ENCODE peak calls at places on chromosomes 7 and 10, in nine cellular contexts. One of them, this sample, is unnamed.

GRCh38 chr7:101378808-101379207 is 16.1 kb downstream of the COL26A1 start:
- DNase-seq in fibroblast of pulmonary artery: no peak
- DNase-seq in psoas muscle: no peak
- DNase-seq in fibroblast of mammary gland: no peak
- DNase-seq in WTC11: peak; percentile 67
- DNase-seq in adrenal gland: no peak
- DNase-seq in CD14-positive monocyte: no peak
- DNase-seq in right atrium auricular region: no peak
- DNase-seq in A549: no peak
- DNase-seq in this sample: no peak

GRCh38 chr7:129005186-129005585 is 49.7 kb downstream of the TNPO3 start:
- DNase-seq in fibroblast of pulmonary artery: no peak
- DNase-seq in psoas muscle: no peak
- DNase-seq in fibroblast of mammary gland: no peak
- DNase-seq in WTC11: no peak
- DNase-seq in adrenal gland: no peak
- DNase-seq in CD14-positive monocyte: no peak
- DNase-seq in right atrium auricular region: no peak
- DNase-seq in A549: no peak
- DNase-seq in this sample: no peak

GRCh38 chr7:50717186-50717585 is 65.5 kb downstream of the GRB10 start:
- DNase-seq in fibroblast of pulmonary artery: no peak
- DNase-seq in psoas muscle: no peak
- DNase-seq in fibroblast of mammary gland: no peak
- DNase-seq in WTC11: no peak
- DNase-seq in adrenal gland: no peak
- DNase-seq in CD14-positive monocyte: no peak
- DNase-seq in right atrium auricular region: no peak
- DNase-seq in A549: no peak
- DNase-seq in this sample: no peak

GRCh38 chr10:31867646-31868045 is 61.0 kb downstream of the ARHGAP12 start:
- DNase-seq in fibroblast of pulmonary artery: peak; percentile 48
- DNase-seq in psoas muscle: no peak
- DNase-seq in fibroblast of mammary gland: peak; percentile 61
- DNase-seq in WTC11: no peak
- DNase-seq in adrenal gland: no peak
- DNase-seq in CD14-positive monocyte: no peak
- DNase-seq in right atrium auricular region: no peak
- DNase-seq in A549: no peak
- DNase-seq in this sample: no peak

GRCh38 chr10:58335306-58336005 is 650 bp downstream of the UBE2D1 start:
- DNase-seq in fibroblast of pulmonary artery: peak; percentile 23
- DNase-seq in psoas muscle: peak; percentile 35
- DNase-seq in fibroblast of mammary gland: peak; percentile 65
- DNase-seq in WTC11: peak; percentile 26
- DNase-seq in adrenal gland: peak; percentile 47
- DNase-seq in CD14-positive monocyte: peak; percentile 52
- DNase-seq in right atrium auricular region: no peak
- DNase-seq in A549: peak; percentile 33
- DNase-seq in this sample: no peak

GRCh38 chr10:113441220-113441619 is 111.6 kb upstream of the HABP2 start:
- DNase-seq in fibroblast of pulmonary artery: no peak
- DNase-seq in psoas muscle: no peak
- DNase-seq in fibroblast of mammary gland: no peak
- DNase-seq in WTC11: no peak
- DNase-seq in adrenal gland: no peak
- DNase-seq in CD14-positive monocyte: no peak
- DNase-seq in right atrium auricular region: no peak
- DNase-seq in A549: no peak
- DNase-seq in this sample: no peak

GRCh38 chr10:104045151-104046089 is 40.3 kb downstream of the COL17A1 start:
- DNase-seq in fibroblast of pulmonary artery: peak; percentile 87
- DNase-seq in psoas muscle: no peak
- DNase-seq in fibroblast of mammary gland: peak; percentile 75
- DNase-seq in WTC11: peak; percentile 78
- DNase-seq in adrenal gland: peak; percentile 77
- DNase-seq in CD14-positive monocyte: no peak
- DNase-seq in right atrium auricular region: peak; percentile 61
- DNase-seq in A549: peak; percentile 86
- DNase-seq in this sample: no peak

GRCh38 chr10:60662917-60663614 is 115.2 kb upstream of the CDK1 start:
- DNase-seq in fibroblast of pulmonary artery: peak; percentile 19
- DNase-seq in psoas muscle: no peak
- DNase-seq in fibroblast of mammary gland: no peak
- DNase-seq in WTC11: no peak
- DNase-seq in adrenal gland: no peak
- DNase-seq in CD14-positive monocyte: no peak
- DNase-seq in right atrium auricular region: no peak
- DNase-seq in A549: no peak
- DNase-seq in this sample: no peak

GRCh38 chr10:14781763-14782162 is 7.1 kb upstream of the FAM107B start:
- DNase-seq in fibroblast of pulmonary artery: no peak
- DNase-seq in psoas muscle: no peak
- DNase-seq in fibroblast of mammary gland: no peak
- DNase-seq in WTC11: no peak
- DNase-seq in adrenal gland: no peak
- DNase-seq in CD14-positive monocyte: no peak
- DNase-seq in right atrium auricular region: no peak
- DNase-seq in A549: no peak
- DNase-seq in this sample: no peak

GRCh38 chr7:105805619-105806018 is 70.8 kb downstream of the ATXN7L1 start:
- DNase-seq in fibroblast of pulmonary artery: no peak
- DNase-seq in psoas muscle: no peak
- DNase-seq in fibroblast of mammary gland: peak; percentile 42
- DNase-seq in WTC11: peak; percentile 59
- DNase-seq in adrenal gland: no peak
- DNase-seq in CD14-positive monocyte: no peak
- DNase-seq in right atrium auricular region: no peak
- DNase-seq in A549: no peak
- DNase-seq in this sample: no peak

GRCh38 chr10:3803884-3804741 is 19.1 kb upstream of the KLF6 start:
- DNase-seq in fibroblast of pulmonary artery: peak; percentile 63
- DNase-seq in psoas muscle: no peak
- DNase-seq in fibroblast of mammary gland: peak; percentile 34
- DNase-seq in WTC11: no peak
- DNase-seq in adrenal gland: no peak
- DNase-seq in CD14-positive monocyte: peak; percentile 53
- DNase-seq in right atrium auricular region: no peak
- DNase-seq in A549: no peak
- DNase-seq in this sample: no peak

GRCh38 chr7:103025341-103025740 is 49.3 kb downstream of the FBXL13 start:
- DNase-seq in fibroblast of pulmonary artery: no peak
- DNase-seq in psoas muscle: no peak
- DNase-seq in fibroblast of mammary gland: no peak
- DNase-seq in WTC11: no peak
- DNase-seq in adrenal gland: no peak
- DNase-seq in CD14-positive monocyte: no peak
- DNase-seq in right atrium auricular region: no peak
- DNase-seq in A549: no peak
- DNase-seq in this sample: no peak

GRCh38 chr7:117796889-117797288 is 76.4 kb downstream of the CTTNBP2 start:
- DNase-seq in fibroblast of pulmonary artery: no peak
- DNase-seq in psoas muscle: no peak
- DNase-seq in fibroblast of mammary gland: no peak
- DNase-seq in WTC11: no peak
- DNase-seq in adrenal gland: no peak
- DNase-seq in CD14-positive monocyte: no peak
- DNase-seq in right atrium auricular region: no peak
- DNase-seq in A549: no peak
- DNase-seq in this sample: no peak

GRCh38 chr10:15349133-15349532 is 22.0 kb downstream of the FAM171A1 start:
- DNase-seq in fibroblast of pulmonary artery: no peak
- DNase-seq in psoas muscle: no peak
- DNase-seq in fibroblast of mammary gland: no peak
- DNase-seq in WTC11: no peak
- DNase-seq in adrenal gland: no peak
- DNase-seq in CD14-positive monocyte: no peak
- DNase-seq in right atrium auricular region: no peak
- DNase-seq in A549: no peak
- DNase-seq in this sample: no peak

GRCh38 chr10:133166828-133167692 is 7.0 kb downstream of the KNDC1 start:
- DNase-seq in fibroblast of pulmonary artery: no peak
- DNase-seq in psoas muscle: no peak
- DNase-seq in fibroblast of mammary gland: no peak
- DNase-seq in WTC11: no peak
- DNase-seq in adrenal gland: no peak
- DNase-seq in CD14-positive monocyte: peak; percentile 31
- DNase-seq in right atrium auricular region: no peak
- DNase-seq in A549: no peak
- DNase-seq in this sample: no peak

GRCh38 chr7:46990761-46991160 is 591.1 kb downstream of the TNS3 start:
- DNase-seq in fibroblast of pulmonary artery: peak; percentile 17
- DNase-seq in psoas muscle: no peak
- DNase-seq in fibroblast of mammary gland: peak; percentile 43
- DNase-seq in WTC11: no peak
- DNase-seq in adrenal gland: no peak
- DNase-seq in CD14-positive monocyte: no peak
- DNase-seq in right atrium auricular region: no peak
- DNase-seq in A549: no peak
- DNase-seq in this sample: no peak

GRCh38 chr10:96339956-96340904 is 18.6 kb downstream of the OPALIN start:
- DNase-seq in fibroblast of pulmonary artery: peak; percentile 71
- DNase-seq in psoas muscle: peak; percentile 23
- DNase-seq in fibroblast of mammary gland: peak; percentile 67
- DNase-seq in WTC11: peak; percentile 79
- DNase-seq in adrenal gland: peak; percentile 63
- DNase-seq in CD14-positive monocyte: no peak
- DNase-seq in right atrium auricular region: no peak
- DNase-seq in A549: peak; percentile 36
- DNase-seq in this sample: no peak

GRCh38 chr10:8039323-8039922 is 15.1 kb upstream of the GATA3 start:
- DNase-seq in fibroblast of pulmonary artery: no peak
- DNase-seq in psoas muscle: no peak
- DNase-seq in fibroblast of mammary gland: no peak
- DNase-seq in WTC11: no peak
- DNase-seq in adrenal gland: no peak
- DNase-seq in CD14-positive monocyte: no peak
- DNase-seq in right atrium auricular region: no peak
- DNase-seq in A549: no peak
- DNase-seq in this sample: no peak

GRCh38 chr7:141664450-141664849 is 37.5 kb downstream of the DENND11 start:
- DNase-seq in fibroblast of pulmonary artery: no peak
- DNase-seq in psoas muscle: no peak
- DNase-seq in fibroblast of mammary gland: no peak
- DNase-seq in WTC11: no peak
- DNase-seq in adrenal gland: no peak
- DNase-seq in CD14-positive monocyte: no peak
- DNase-seq in right atrium auricular region: no peak
- DNase-seq in A549: no peak
- DNase-seq in this sample: no peak

GRCh38 chr7:149856-150636 is 42.3 kb upstream of the FAM20C start:
- DNase-seq in fibroblast of pulmonary artery: no peak
- DNase-seq in psoas muscle: peak; percentile 68
- DNase-seq in fibroblast of mammary gland: peak; percentile 14
- DNase-seq in WTC11: peak; percentile 44
- DNase-seq in adrenal gland: peak; percentile 62
- DNase-seq in CD14-positive monocyte: peak; percentile 89
- DNase-seq in right atrium auricular region: no peak
- DNase-seq in A549: no peak
- DNase-seq in this sample: peak; percentile 71

DNA sequence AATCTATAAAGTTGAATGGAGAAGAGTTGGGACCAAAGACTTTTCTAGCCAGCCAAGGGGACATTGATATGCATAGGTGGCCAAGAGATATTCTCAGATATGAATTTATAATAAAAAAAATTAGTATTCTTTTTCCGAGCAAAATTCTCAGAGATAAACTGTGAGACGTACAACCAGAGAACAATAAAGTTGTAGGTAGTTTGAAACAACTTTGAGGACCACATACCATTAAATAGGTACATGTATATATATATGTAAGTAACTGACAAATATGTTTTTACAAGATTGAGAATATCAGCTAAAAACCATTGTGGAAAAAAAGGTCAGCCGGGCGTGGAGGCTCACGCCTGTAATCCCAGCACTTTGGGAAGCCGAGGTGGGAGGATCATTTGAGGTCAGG is 56.5 kb downstream of the EXOC4 start:
- DNase-seq in fibroblast of pulmonary artery: no peak
- DNase-seq in psoas muscle: no peak
- DNase-seq in fibroblast of mammary gland: no peak
- DNase-seq in WTC11: no peak
- DNase-seq in adrenal gland: no peak
- DNase-seq in CD14-positive monocyte: no peak
- DNase-seq in right atrium auricular region: no peak
- DNase-seq in A549: no peak
- DNase-seq in this sample: no peak
- TF ChIP-seq CTCF in fibroblast of pulmonary artery: no peak
- TF ChIP-seq CTCF in psoas muscle: no peak
- TF ChIP-seq CTCF in fibroblast of mammary gland: no peak
- TF ChIP-seq CTCF in WTC11: no peak
- TF ChIP-seq CTCF in adrenal gland: no peak
- TF ChIP-seq CTCF in CD14-positive monocyte: no peak
- TF ChIP-seq CTCF in right atrium auricular region: no peak
- TF ChIP-seq CTCF in A549: no peak
- TF ChIP-seq CTCF in this sample: no peak

DNA sequence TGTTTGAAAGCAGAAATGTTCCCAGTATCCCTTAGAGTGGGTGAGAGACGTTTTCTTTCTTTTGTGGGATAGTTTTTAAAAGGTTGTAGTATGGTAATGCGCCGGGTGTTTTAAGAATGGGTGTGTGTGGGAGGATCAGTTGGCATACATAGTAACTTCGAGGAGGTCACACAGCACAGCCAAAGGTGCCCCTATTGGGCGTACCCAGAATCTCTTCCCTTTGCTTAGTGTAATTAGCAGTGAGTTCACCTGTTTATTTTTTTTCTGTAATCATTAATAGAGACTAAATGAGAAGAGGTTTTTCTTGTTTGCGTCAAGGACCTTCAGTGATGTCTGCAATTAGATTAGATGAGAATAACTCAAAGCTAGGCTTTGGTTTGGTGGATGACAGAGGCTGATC is 1.5 kb downstream of the PLEKHA8 start:
- DNase-seq in fibroblast of pulmonary artery: no peak
- DNase-seq in psoas muscle: no peak
- DNase-seq in fibroblast of mammary gland: no peak
- DNase-seq in WTC11: no peak
- DNase-seq in adrenal gland: no peak
- DNase-seq in CD14-positive monocyte: no peak
- DNase-seq in right atrium auricular region: no peak
- DNase-seq in A549: peak; percentile 31
- DNase-seq in this sample: no peak
- TF ChIP-seq CTCF in fibroblast of pulmonary artery: no peak
- TF ChIP-seq CTCF in psoas muscle: no peak
- TF ChIP-seq CTCF in fibroblast of mammary gland: no peak
- TF ChIP-seq CTCF in WTC11: no peak
- TF ChIP-seq CTCF in adrenal gland: no peak
- TF ChIP-seq CTCF in CD14-positive monocyte: no peak
- TF ChIP-seq CTCF in right atrium auricular region: no peak
- TF ChIP-seq CTCF in A549: no peak
- TF ChIP-seq CTCF in this sample: peak; percentile 37

GRCh38 chr10:33233191-33233590 is 101.3 kb downstream of the NRP1 start:
- DNase-seq in fibroblast of pulmonary artery: no peak
- DNase-seq in psoas muscle: no peak
- DNase-seq in fibroblast of mammary gland: no peak
- DNase-seq in WTC11: no peak
- DNase-seq in adrenal gland: no peak
- DNase-seq in CD14-positive monocyte: no peak
- DNase-seq in right atrium auricular region: no peak
- DNase-seq in A549: no peak
- DNase-seq in this sample: no peak
- TF ChIP-seq CTCF in fibroblast of pulmonary artery: no peak
- TF ChIP-seq CTCF in psoas muscle: no peak
- TF ChIP-seq CTCF in fibroblast of mammary gland: no peak
- TF ChIP-seq CTCF in WTC11: no peak
- TF ChIP-seq CTCF in adrenal gland: no peak
- TF ChIP-seq CTCF in CD14-positive monocyte: no peak
- TF ChIP-seq CTCF in right atrium auricular region: no peak
- TF ChIP-seq CTCF in A549: no peak
- TF ChIP-seq CTCF in this sample: no peak

GRCh38 chr10:72083234-72084093 is 4.9 kb downstream of the SPOCK2 start:
- DNase-seq in fibroblast of pulmonary artery: no peak
- DNase-seq in psoas muscle: no peak
- DNase-seq in fibroblast of mammary gland: no peak
- DNase-seq in WTC11: no peak
- DNase-seq in adrenal gland: no peak
- DNase-seq in CD14-positive monocyte: no peak
- DNase-seq in right atrium auricular region: no peak
- DNase-seq in A549: no peak
- DNase-seq in this sample: no peak
- TF ChIP-seq CTCF in fibroblast of pulmonary artery: no peak
- TF ChIP-seq CTCF in psoas muscle: no peak
- TF ChIP-seq CTCF in fibroblast of mammary gland: no peak
- TF ChIP-seq CTCF in WTC11: no peak
- TF ChIP-seq CTCF in adrenal gland: no peak
- TF ChIP-seq CTCF in CD14-positive monocyte: no peak
- TF ChIP-seq CTCF in right atrium auricular region: no peak
- TF ChIP-seq CTCF in A549: no peak
- TF ChIP-seq CTCF in this sample: no peak